ENCODE peak calls at places on chromosome 22, in nine cellular contexts. I is GM23338, H is SK-N-SH, V is GM23248, D is PC-3, B is HepG2, E is DND-41, W is Karpas-422, R is endothelial cell of umbilical vein. L is an unnamed sample.

GRCh38 chr22:47274196-47274595 is 511.7 kb downstream of the TBC1D22A start:
- DNase-seq in B (no peak), E (no peak), V (no peak), H (no peak), W (no peak), D (no peak), I (no peak), R (no peak), L (no peak)

GRCh38 chr22:44203203-44203602 is 22.5 kb downstream of the PARVG start:
- DNase-seq in R (no peak), H (no peak), V (no peak), D (no peak), I (no peak), B (no peak), W (no peak), E (no peak), L (no peak)

GRCh38 chr22:22366478-22366988 is 121.9 kb downstream of the VPREB1 start:
- DNase-seq in W (no peak), I (no peak), R (no peak), D (no peak), B (no peak), V (no peak), H (no peak), E (no peak), L (no peak)

GRCh38 chr22:47245786-47246185 is 483.3 kb downstream of the TBC1D22A start:
- DNase-seq in W (no peak), E (no peak), H (no peak), B (no peak), I (no peak), R (no peak), D (no peak), V (no peak), L (no peak)

GRCh38 chr22:25100972-25101371 is 98.7 kb upstream of the CRYBB3 start:
- DNase-seq in R (peak; percentile 70), E (no peak), D (no peak), V (no peak), H (peak; percentile 60), B (no peak), W (no peak), I (no peak), L (no peak)

GRCh38 chr22:49170053-49170452 is 657.6 kb downstream of the BRD1 start:
- DNase-seq in W (no peak), I (no peak), R (no peak), E (no peak), D (no peak), B (no peak), H (no peak), V (no peak), L (no peak)

GRCh38 chr22:50209893-50210292 is 9.1 kb downstream of the SELENOO start:
- DNase-seq in R (peak; percentile 56), I (peak; percentile 75), D (peak; percentile 66), W (peak; percentile 89), V (peak; percentile 75), H (peak; percentile 87), B (peak; percentile 47), E (peak; percentile 71), L (peak; percentile 31)

GRCh38 chr22:50739279-50739691 is 1.3 kb downstream of the ACR start:
- DNase-seq in E (no peak), I (no peak), B (no peak), H (no peak), W (no peak), V (no peak), R (no peak), D (no peak), L (no peak)

GRCh38 chr22:49406047-49406650 is 421.5 kb downstream of the BRD1 start:
- DNase-seq in E (no peak), R (no peak), W (no peak), I (no peak), D (no peak), H (no peak), B (no peak), V (no peak), L (no peak)

GRCh38 chr22:28245579-28246224 is 326.6 kb upstream of the PITPNB start:
- DNase-seq in D (no peak), H (no peak), W (no peak), R (no peak), B (peak; percentile 37), E (no peak), I (no peak), V (peak; percentile 24), L (peak; percentile 8)

GRCh38 chr22:45425101-45425500 is 11.6 kb downstream of the RIBC2 start:
- DNase-seq in V (peak; percentile 67), W (no peak), B (no peak), I (no peak), R (no peak), E (no peak), D (no peak), H (no peak), L (peak; percentile 27)

GRCh38 chr22:50016308-50016987 is 3.9 kb upstream of the IL17REL start:
- DNase-seq in H (peak; percentile 35), I (no peak), D (no peak), W (no peak), V (no peak), E (no peak), R (no peak), B (no peak), L (no peak)

GRCh38 chr22:26953380-26953807 is 296.0 kb downstream of the MIAT start:
- DNase-seq in I (peak; percentile 68), V (no peak), E (no peak), R (no peak), H (peak; percentile 55), W (no peak), B (no peak), D (no peak), L (peak; percentile 5)

GRCh38 chr22:45579806-45580702 is 77.4 kb downstream of the FBLN1 start:
- DNase-seq in I (no peak), D (no peak), V (no peak), B (no peak), H (no peak), E (no peak), R (no peak), W (no peak), L (no peak)

GRCh38 chr22:45318558-45319318 is 9.0 kb downstream of the FAM118A start:
- DNase-seq in W (no peak), R (peak; percentile 18), H (no peak), D (no peak), V (no peak), I (peak; percentile 20), E (peak; percentile 24), B (no peak), L (peak; percentile 76)

GRCh38 chr22:39239561-39240423 is 5.0 kb downstream of the PDGFB start:
- DNase-seq in H (no peak), V (no peak), E (no peak), R (no peak), D (peak; percentile 80), I (no peak), W (no peak), B (no peak), L (no peak)

DNA sequence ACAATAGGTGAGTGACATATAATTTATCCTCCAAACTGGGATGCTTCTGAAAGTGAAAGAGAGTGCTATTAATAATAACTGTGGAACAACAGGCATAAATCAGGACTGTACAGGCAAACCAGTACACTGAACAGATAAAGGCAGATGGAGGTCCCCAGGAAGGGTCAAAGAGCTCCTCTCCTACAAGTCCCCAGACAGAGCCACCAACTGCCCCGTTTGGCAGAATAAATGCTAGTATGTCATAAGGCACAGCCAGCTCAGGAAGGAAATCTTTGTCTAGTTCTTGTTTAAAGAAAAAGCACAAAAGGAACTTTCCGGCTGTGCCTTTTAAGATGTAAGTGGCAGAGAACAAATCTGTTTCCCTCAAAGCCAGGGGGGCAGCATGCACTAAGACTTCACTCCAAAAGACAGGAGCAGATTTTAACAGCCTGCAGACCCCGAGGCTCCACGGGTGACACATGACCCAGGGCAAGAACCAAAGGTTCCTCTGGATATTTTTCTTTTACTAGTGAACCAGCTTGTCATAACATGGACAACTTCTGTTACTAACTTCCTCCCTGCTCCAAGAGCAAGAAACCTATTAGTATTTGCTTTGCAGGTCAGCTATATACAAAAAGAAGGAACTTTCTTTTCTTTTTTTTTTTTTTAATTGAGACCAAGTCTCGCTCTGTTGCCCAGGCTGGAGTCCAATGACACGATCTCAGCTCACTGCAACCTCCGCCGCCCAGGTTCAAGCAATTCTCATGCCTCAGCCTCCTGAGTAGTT is 50.2 kb downstream of the MYH9 start:
- DNase-seq in H (no peak), R (no peak), I (no peak), W (no peak), V (no peak), E (no peak), D (no peak), B (no peak), L (no peak)
- H3K4me3 ChIP-seq in H (no peak overlapping the region), R (no peak overlapping the region), I (no peak overlapping the region), W (no peak overlapping the region), V (no peak overlapping the region), E (no peak overlapping the region), D (no peak overlapping the region), B (no peak overlapping the region), L (no peak overlapping the region)

DNA sequence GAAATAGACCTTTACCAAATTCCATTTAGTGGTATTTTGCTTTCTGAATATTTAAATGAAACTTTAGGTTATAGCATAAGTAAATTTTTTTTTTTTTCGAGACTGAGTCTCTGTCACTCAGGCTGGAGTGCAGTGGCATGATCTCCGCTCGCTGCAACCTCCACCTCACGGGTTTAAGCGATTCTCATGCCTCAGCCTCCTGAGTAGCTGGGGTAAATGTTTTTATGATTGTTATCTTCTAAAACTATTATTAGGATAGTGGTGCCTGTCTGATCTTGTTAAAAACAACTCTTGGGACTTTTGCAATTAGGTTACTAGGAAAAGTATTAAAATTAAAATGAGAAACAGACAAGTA is 20.6 kb downstream of the CRKL start:
- DNase-seq in H (no peak), W (no peak), I (no peak), E (no peak), R (no peak), V (no peak), B (no peak), D (no peak), L (no peak)
- H3K4me1 ChIP-seq in H (peaks cover 13% of the 10 kb centered on the region), W (peaks cover 11% of the 10 kb centered on the region), I (peaks cover 20% of the 10 kb centered on the region), E (peaks cover 4% of the 10 kb centered on the region), R (no peaks in the 10 kb centered on the region), V (peaks cover 23% of the 10 kb centered on the region), B (peaks cover 88% of the 10 kb centered on the region), D (no peaks in the 10 kb centered on the region), L (peaks cover 3% of the 10 kb centered on the region)

GRCh38 chr22:29340566-29340965 is 25.1 kb upstream of the RASL10A start:
- DNase-seq in I (no peak), H (no peak), R (no peak), D (no peak), W (no peak), E (no peak), V (no peak), B (no peak), L (no peak)
- H4K20me1 ChIP-seq in I (no peaks in the 10 kb centered on the region), H (no peaks in the 10 kb centered on the region), R (no peaks in the 10 kb centered on the region), D (no peaks in the 10 kb centered on the region), W (no peaks in the 10 kb centered on the region), E (peaks cover 10% of the 10 kb centered on the region), V (no peaks in the 10 kb centered on the region), B (no peaks in the 10 kb centered on the region), L (no peaks in the 10 kb centered on the region)

DNA sequence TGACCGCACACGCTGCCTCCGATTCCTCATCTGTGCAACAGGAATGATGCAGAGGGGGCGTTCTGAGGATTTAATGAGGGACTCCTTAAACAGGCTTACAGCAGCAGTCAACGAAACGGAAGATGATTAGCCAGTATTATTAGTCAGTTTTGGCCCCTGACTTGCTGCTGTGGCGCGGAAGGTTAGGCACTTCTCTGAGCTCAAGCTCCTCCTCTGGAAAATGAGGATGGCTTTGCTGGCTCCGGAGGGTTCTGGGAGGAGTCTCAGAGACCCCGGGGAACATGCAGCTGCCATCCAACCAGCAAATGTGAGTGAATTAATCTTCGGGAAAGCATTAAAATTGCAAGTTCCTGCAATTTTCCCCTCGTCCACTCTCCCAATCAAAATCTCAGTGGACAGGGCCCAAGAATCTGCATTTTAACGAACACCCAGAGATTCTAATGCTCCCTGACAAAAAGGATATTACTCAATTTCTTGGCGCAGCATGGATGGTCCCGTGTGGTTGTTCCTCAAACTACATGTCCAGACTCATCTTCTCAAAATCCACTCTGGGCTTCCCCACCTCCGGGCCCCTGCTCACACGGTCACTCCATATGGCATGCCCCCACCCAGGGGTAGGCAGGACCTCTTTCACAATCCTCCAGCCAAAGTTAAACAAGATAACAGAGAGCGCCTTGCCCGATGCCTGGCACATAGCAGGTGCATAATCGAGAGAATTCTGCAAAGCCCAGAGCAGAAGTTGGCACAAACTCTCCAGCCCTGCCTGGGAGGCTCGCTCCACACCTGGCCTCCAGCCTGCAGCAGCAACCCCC is 6.4 kb downstream of the ELFN2 start:
- DNase-seq in V (peak; percentile 66), W (no peak), D (no peak), B (no peak), I (peak; percentile 40), H (no peak), R (peak; percentile 26), E (no peak), L (peak; percentile 56)
- H3K4me3 ChIP-seq in V (peak overlapping the region; percentile 65), W (no peak overlapping the region), D (peak overlapping the region; percentile 82), B (no peak overlapping the region), I (peak overlapping the region; percentile 68), H (peak overlapping the region; percentile 40), R (no peak overlapping the region), E (no peak overlapping the region), L (no peak overlapping the region)